ENCODE peak calls at places on chromosome 3, in nine cellular contexts. One of them, this sample, is unnamed.

GRCh38 chr3:188049890-188050530 is 103.9 kb upstream of the LPP start:
- DNase-seq in nephron progenitor cell: no peak
- DNase-seq in progenitor cell of endocrine pancreas: no peak
- DNase-seq in GM10248: no peak
- DNase-seq in endodermal cell: no peak
- DNase-seq in lower lobe of right lung: no peak
- DNase-seq in neural crest cell: no peak
- DNase-seq in Panc1: no peak
- DNase-seq in AG04449: no peak
- DNase-seq in this sample: no peak

GRCh38 chr3:134650431-134651346 is at the start of gene KY:
- DNase-seq in Panc1: no peak
- DNase-seq in GM10248: peak
- DNase-seq in lower lobe of right lung: peak
- DNase-seq in nephron progenitor cell: peak
- DNase-seq in progenitor cell of endocrine pancreas: peak
- DNase-seq in neural crest cell: peak
- DNase-seq in AG04449: no peak
- DNase-seq in endodermal cell: peak
- DNase-seq in this sample: no peak

GRCh38 chr3:8441969-8442559 is 59.6 kb upstream of the LMCD1 start:
- DNase-seq in GM10248: peak
- DNase-seq in progenitor cell of endocrine pancreas: peak
- DNase-seq in nephron progenitor cell: peak
- DNase-seq in neural crest cell: peak
- DNase-seq in lower lobe of right lung: no peak
- DNase-seq in AG04449: no peak
- DNase-seq in Panc1: no peak
- DNase-seq in endodermal cell: peak
- DNase-seq in this sample: no peak

GRCh38 chr3:149352556-149352955 is 19.1 kb upstream of the TM4SF18 start:
- DNase-seq in GM10248: peak
- DNase-seq in progenitor cell of endocrine pancreas: peak
- DNase-seq in neural crest cell: peak
- DNase-seq in endodermal cell: peak
- DNase-seq in nephron progenitor cell: peak
- DNase-seq in lower lobe of right lung: peak
- DNase-seq in Panc1: no peak
- DNase-seq in AG04449: no peak
- DNase-seq in this sample: peak

GRCh38 chr3:114428173-114428606 is 134.4 kb downstream of the TIGIT start:
- DNase-seq in AG04449: no peak
- DNase-seq in neural crest cell: no peak
- DNase-seq in endodermal cell: no peak
- DNase-seq in lower lobe of right lung: no peak
- DNase-seq in nephron progenitor cell: no peak
- DNase-seq in progenitor cell of endocrine pancreas: no peak
- DNase-seq in Panc1: no peak
- DNase-seq in GM10248: peak
- DNase-seq in this sample: no peak

GRCh38 chr3:43071313-43071893 is 34.5 kb downstream of the POMGNT2 start:
- DNase-seq in lower lobe of right lung: no peak
- DNase-seq in nephron progenitor cell: no peak
- DNase-seq in Panc1: peak
- DNase-seq in progenitor cell of endocrine pancreas: no peak
- DNase-seq in GM10248: no peak
- DNase-seq in neural crest cell: no peak
- DNase-seq in AG04449: no peak
- DNase-seq in endodermal cell: peak
- DNase-seq in this sample: no peak

GRCh38 chr3:23594066-23594465 is 211.7 kb upstream of the UBE2E1 start:
- DNase-seq in neural crest cell: no peak
- DNase-seq in endodermal cell: no peak
- DNase-seq in progenitor cell of endocrine pancreas: no peak
- DNase-seq in GM10248: no peak
- DNase-seq in Panc1: no peak
- DNase-seq in nephron progenitor cell: no peak
- DNase-seq in lower lobe of right lung: no peak
- DNase-seq in AG04449: no peak
- DNase-seq in this sample: no peak

GRCh38 chr3:52385157-52385556 is 59.7 kb downstream of the SEMA3G start:
- DNase-seq in Panc1: peak
- DNase-seq in nephron progenitor cell: peak
- DNase-seq in AG04449: no peak
- DNase-seq in lower lobe of right lung: no peak
- DNase-seq in progenitor cell of endocrine pancreas: peak
- DNase-seq in neural crest cell: peak
- DNase-seq in GM10248: peak
- DNase-seq in endodermal cell: peak
- DNase-seq in this sample: no peak

GRCh38 chr3:4426782-4427344 is 40.2 kb downstream of the SUMF1 start:
- DNase-seq in AG04449: peak
- DNase-seq in progenitor cell of endocrine pancreas: no peak
- DNase-seq in lower lobe of right lung: no peak
- DNase-seq in nephron progenitor cell: peak
- DNase-seq in neural crest cell: no peak
- DNase-seq in endodermal cell: no peak
- DNase-seq in GM10248: peak
- DNase-seq in Panc1: peak
- DNase-seq in this sample: no peak

GRCh38 chr3:78762121-78762520 is 1005.7 kb downstream of the ROBO1 start:
- DNase-seq in lower lobe of right lung: no peak
- DNase-seq in endodermal cell: no peak
- DNase-seq in AG04449: no peak
- DNase-seq in GM10248: no peak
- DNase-seq in nephron progenitor cell: no peak
- DNase-seq in neural crest cell: no peak
- DNase-seq in progenitor cell of endocrine pancreas: no peak
- DNase-seq in Panc1: no peak
- DNase-seq in this sample: no peak

GRCh38 chr3:24004171-24004938 is 59.3 kb downstream of the NR1D2 start:
- DNase-seq in AG04449: no peak
- DNase-seq in progenitor cell of endocrine pancreas: no peak
- DNase-seq in nephron progenitor cell: no peak
- DNase-seq in lower lobe of right lung: no peak
- DNase-seq in neural crest cell: no peak
- DNase-seq in GM10248: no peak
- DNase-seq in endodermal cell: no peak
- DNase-seq in Panc1: no peak
- DNase-seq in this sample: no peak

GRCh38 chr3:124266517-124266916 is 274.6 kb upstream of the ROPN1 start:
- DNase-seq in lower lobe of right lung: no peak
- DNase-seq in nephron progenitor cell: no peak
- DNase-seq in AG04449: no peak
- DNase-seq in endodermal cell: no peak
- DNase-seq in progenitor cell of endocrine pancreas: no peak
- DNase-seq in neural crest cell: peak
- DNase-seq in Panc1: no peak
- DNase-seq in GM10248: no peak
- DNase-seq in this sample: no peak

GRCh38 chr3:117165611-117166051 is 456.1 kb downstream of the TUSC7 start:
- DNase-seq in progenitor cell of endocrine pancreas: no peak
- DNase-seq in nephron progenitor cell: no peak
- DNase-seq in neural crest cell: peak
- DNase-seq in AG04449: peak
- DNase-seq in GM10248: no peak
- DNase-seq in Panc1: no peak
- DNase-seq in endodermal cell: no peak
- DNase-seq in lower lobe of right lung: no peak
- DNase-seq in this sample: no peak
- TF ChIP-seq CTCF in progenitor cell of endocrine pancreas: no peak
- TF ChIP-seq CTCF in nephron progenitor cell: no peak
- TF ChIP-seq CTCF in neural crest cell: no peak
- TF ChIP-seq CTCF in AG04449: no peak
- TF ChIP-seq CTCF in GM10248: no peak
- TF ChIP-seq CTCF in Panc1: no peak
- TF ChIP-seq CTCF in endodermal cell: no peak
- TF ChIP-seq CTCF in lower lobe of right lung: no peak
- TF ChIP-seq CTCF in this sample: no peak

GRCh38 chr3:161412117-161412516 is 40.8 kb upstream of the SPTSSB start:
- DNase-seq in progenitor cell of endocrine pancreas: no peak
- DNase-seq in nephron progenitor cell: no peak
- DNase-seq in endodermal cell: no peak
- DNase-seq in GM10248: no peak
- DNase-seq in lower lobe of right lung: no peak
- DNase-seq in neural crest cell: no peak
- DNase-seq in AG04449: no peak
- DNase-seq in Panc1: no peak
- DNase-seq in this sample: no peak

GRCh38 chr3:161405836-161406235 is 34.5 kb upstream of the SPTSSB start:
- DNase-seq in neural crest cell: no peak
- DNase-seq in GM10248: no peak
- DNase-seq in lower lobe of right lung: no peak
- DNase-seq in Panc1: no peak
- DNase-seq in endodermal cell: no peak
- DNase-seq in nephron progenitor cell: no peak
- DNase-seq in progenitor cell of endocrine pancreas: no peak
- DNase-seq in AG04449: no peak
- DNase-seq in this sample: no peak

GRCh38 chr3:161409858-161410257 is 38.5 kb upstream of the SPTSSB start:
- DNase-seq in Panc1: no peak
- DNase-seq in AG04449: no peak
- DNase-seq in GM10248: no peak
- DNase-seq in neural crest cell: no peak
- DNase-seq in progenitor cell of endocrine pancreas: no peak
- DNase-seq in lower lobe of right lung: no peak
- DNase-seq in endodermal cell: no peak
- DNase-seq in nephron progenitor cell: no peak
- DNase-seq in this sample: no peak

GRCh38 chr3:161406594-161407555 is 35.6 kb upstream of the SPTSSB start:
- DNase-seq in lower lobe of right lung: no peak
- DNase-seq in endodermal cell: no peak
- DNase-seq in neural crest cell: no peak
- DNase-seq in Panc1: no peak
- DNase-seq in GM10248: no peak
- DNase-seq in progenitor cell of endocrine pancreas: no peak
- DNase-seq in nephron progenitor cell: no peak
- DNase-seq in AG04449: no peak
- DNase-seq in this sample: no peak

GRCh38 chr3:161409069-161409468 is 37.8 kb upstream of the SPTSSB start:
- DNase-seq in progenitor cell of endocrine pancreas: no peak
- DNase-seq in neural crest cell: peak
- DNase-seq in AG04449: no peak
- DNase-seq in lower lobe of right lung: no peak
- DNase-seq in endodermal cell: peak
- DNase-seq in nephron progenitor cell: peak
- DNase-seq in Panc1: no peak
- DNase-seq in GM10248: no peak
- DNase-seq in this sample: no peak
- TF ChIP-seq CTCF in progenitor cell of endocrine pancreas: peak
- TF ChIP-seq CTCF in neural crest cell: peak
- TF ChIP-seq CTCF in AG04449: peak
- TF ChIP-seq CTCF in lower lobe of right lung: peak
- TF ChIP-seq CTCF in endodermal cell: peak
- TF ChIP-seq CTCF in nephron progenitor cell: peak
- TF ChIP-seq CTCF in Panc1: peak
- TF ChIP-seq CTCF in GM10248: peak
- TF ChIP-seq CTCF in this sample: peak

DNA sequence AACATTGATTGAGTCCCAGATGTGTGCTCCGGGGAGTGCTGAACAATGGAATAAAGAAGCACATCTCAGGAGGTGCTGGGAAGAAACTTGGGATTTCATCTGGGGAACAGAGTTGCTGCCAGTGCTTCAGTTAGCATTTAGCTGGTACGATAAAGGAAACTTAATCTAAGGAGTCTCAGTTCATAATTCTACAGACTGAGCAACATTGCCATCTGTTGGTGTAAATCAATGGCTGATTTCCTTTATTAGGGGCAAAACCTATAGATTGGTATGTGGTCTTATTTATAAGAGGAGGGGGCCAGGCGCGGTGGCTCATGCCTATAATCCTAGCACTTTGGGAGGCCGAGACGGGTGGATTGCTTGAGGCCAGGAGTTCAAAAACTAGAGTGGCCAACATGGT is 8.9 kb downstream of the MKRN2OS start:
- DNase-seq in neural crest cell: no peak
- DNase-seq in nephron progenitor cell: no peak
- DNase-seq in lower lobe of right lung: no peak
- DNase-seq in AG04449: no peak
- DNase-seq in progenitor cell of endocrine pancreas: no peak
- DNase-seq in endodermal cell: no peak
- DNase-seq in Panc1: no peak
- DNase-seq in GM10248: no peak
- DNase-seq in this sample: no peak
- TF ChIP-seq CTCF in neural crest cell: no peak
- TF ChIP-seq CTCF in nephron progenitor cell: no peak
- TF ChIP-seq CTCF in lower lobe of right lung: no peak
- TF ChIP-seq CTCF in AG04449: peak
- TF ChIP-seq CTCF in progenitor cell of endocrine pancreas: no peak
- TF ChIP-seq CTCF in endodermal cell: peak
- TF ChIP-seq CTCF in Panc1: peak
- TF ChIP-seq CTCF in GM10248: peak
- TF ChIP-seq CTCF in this sample: no peak

GRCh38 chr3:63914312-63914711 is 2.1 kb upstream of the SCAANT1 start:
- DNase-seq in GM10248: no peak
- DNase-seq in neural crest cell: no peak
- DNase-seq in nephron progenitor cell: no peak
- DNase-seq in AG04449: no peak
- DNase-seq in Panc1: no peak
- DNase-seq in progenitor cell of endocrine pancreas: no peak
- DNase-seq in lower lobe of right lung: no peak
- DNase-seq in endodermal cell: no peak
- DNase-seq in this sample: no peak
- TF ChIP-seq CTCF in GM10248: no peak
- TF ChIP-seq CTCF in neural crest cell: no peak
- TF ChIP-seq CTCF in nephron progenitor cell: no peak
- TF ChIP-seq CTCF in AG04449: no peak
- TF ChIP-seq CTCF in Panc1: no peak
- TF ChIP-seq CTCF in progenitor cell of endocrine pancreas: no peak
- TF ChIP-seq CTCF in lower lobe of right lung: no peak
- TF ChIP-seq CTCF in endodermal cell: no peak
- TF ChIP-seq CTCF in this sample: no peak

GRCh38 chr3:36904641-36905040 is 40.2 kb downstream of the TRANK1 start:
- DNase-seq in nephron progenitor cell: no peak
- DNase-seq in AG04449: no peak
- DNase-seq in endodermal cell: peak
- DNase-seq in lower lobe of right lung: no peak
- DNase-seq in Panc1: no peak
- DNase-seq in neural crest cell: no peak
- DNase-seq in progenitor cell of endocrine pancreas: no peak
- DNase-seq in GM10248: no peak
- DNase-seq in this sample: peak
- TF ChIP-seq CTCF in nephron progenitor cell: no peak
- TF ChIP-seq CTCF in AG04449: peak
- TF ChIP-seq CTCF in endodermal cell: peak
- TF ChIP-seq CTCF in lower lobe of right lung: peak
- TF ChIP-seq CTCF in Panc1: peak
- TF ChIP-seq CTCF in neural crest cell: peak
- TF ChIP-seq CTCF in progenitor cell of endocrine pancreas: peak
- TF ChIP-seq CTCF in GM10248: peak
- TF ChIP-seq CTCF in this sample: peak

This sample was measured in CD14-positive monocyte.